ENCODE peak calls at places on chromosomes 7 and 10, in eight cellular contexts. T is Karpas-422, E is mucosa of descending colon, M is type B pancreatic cell, Y is tibial nerve, D is HTR-8/SVneo, Q is fibroblast of mammary gland, R is T-cell. B is an unnamed sample.

GRCh38 chr7:157090485-157091165 is 48.1 kb upstream of the UBE3C start:
- DNase-seq in T (no peak), E (no peak), M (peak), Y (no peak), D (no peak), Q (no peak), R (no peak), B (no peak)

GRCh38 chr10:28331821-28332220 is 29.0 kb upstream of the MPP7 start:
- DNase-seq in T (no peak), E (no peak), M (no peak), Y (no peak), D (peak), Q (peak), R (no peak), B (no peak)

GRCh38 chr7:43768201-43768893 is 9.9 kb downstream of the BLVRA start:
- DNase-seq in T (no peak), E (no peak), M (peak), Y (no peak), D (no peak), Q (no peak), R (no peak), B (no peak)

GRCh38 chr7:139949629-139950028 is 113.1 kb downstream of the PARP12 start:
- DNase-seq in T (no peak), E (no peak), M (no peak), Y (no peak), D (no peak), Q (no peak), R (no peak), B (no peak)

GRCh38 chr10:30509508-30509907 is 75.5 kb downstream of the MAP3K8 start:
- DNase-seq in T (no peak), E (no peak), M (no peak), Y (no peak), D (no peak), Q (no peak), R (no peak), B (no peak)

GRCh38 chr10:44249490-44249889 is 135.4 kb downstream of the CXCL12 start:
- DNase-seq in T (no peak), E (no peak), M (no peak), Y (no peak), D (no peak), Q (no peak), R (no peak), B (no peak)

GRCh38 chr7:13496971-13497370 is 492.5 kb downstream of the ETV1 start:
- DNase-seq in T (no peak), E (no peak), M (no peak), Y (no peak), D (no peak), Q (no peak), R (no peak), B (no peak)

GRCh38 chr10:124006526-124006925 is 86.9 kb downstream of the CHST15 start:
- DNase-seq in T (no peak), E (no peak), M (no peak), Y (no peak), D (no peak), Q (no peak), R (no peak), B (no peak)

GRCh38 chr7:101362334-101363195 is at the start of gene COL26A1:
- DNase-seq in T (no peak), E (peak), M (peak), Y (no peak), D (no peak), Q (no peak), R (no peak), B (no peak)

GRCh38 chr10:7491230-7491629 is 80.4 kb upstream of the SFMBT2 start:
- DNase-seq in T (no peak), E (no peak), M (no peak), Y (no peak), D (no peak), Q (no peak), R (no peak), B (no peak)

GRCh38 chr10:46226900-46227558 is 59.8 kb upstream of the ANTXRL start:
- DNase-seq in T (no peak), E (no peak), M (peak), Y (no peak), D (no peak), Q (no peak), R (no peak), B (no peak)

GRCh38 chr10:131128731-131129130 is 182.8 kb downstream of the TCERG1L start:
- DNase-seq in T (no peak), E (no peak), M (no peak), Y (no peak), D (no peak), Q (no peak), R (no peak), B (no peak)

GRCh38 chr7:102232686-102233286 is 53.9 kb upstream of the SH2B2 start:
- DNase-seq in T (no peak), E (no peak), M (no peak), Y (no peak), D (no peak), Q (no peak), R (no peak), B (no peak)

GRCh38 chr10:45418859-45419672 is 45.0 kb downstream of the ALOX5 start:
- DNase-seq in T (no peak), E (peak), M (no peak), Y (peak), D (no peak), Q (peak), R (peak), B (peak)

GRCh38 chr7:142110098-142110497 is 1.4 kb upstream of the MGAM2 start:
- DNase-seq in T (no peak), E (no peak), M (no peak), Y (no peak), D (no peak), Q (no peak), R (no peak), B (no peak)

GRCh38 chr10:18886102-18886501 is 162.5 kb upstream of the MALRD1 start:
- DNase-seq in T (no peak), E (no peak), M (no peak), Y (no peak), D (peak), Q (no peak), R (no peak), B (no peak)

GRCh38 chr10:21202766-21203457 is 305.8 kb upstream of the NEBL start:
- DNase-seq in T (no peak), E (no peak), M (no peak), Y (no peak), D (no peak), Q (peak), R (no peak), B (no peak)

GRCh38 chr7:151714201-151714600 is 162.7 kb downstream of the PRKAG2 start:
- DNase-seq in T (no peak), E (no peak), M (no peak), Y (no peak), D (no peak), Q (no peak), R (no peak), B (no peak)

GRCh38 chr10:89793649-89794254 is 92.4 kb downstream of the KIF20B start:
- DNase-seq in T (peak), E (peak), M (no peak), Y (peak), D (peak), Q (peak), R (no peak), B (no peak)

GRCh38 chr7:55005241-55005836 is 13.5 kb upstream of the EGFR start:
- DNase-seq in T (no peak), E (no peak), M (no peak), Y (no peak), D (no peak), Q (no peak), R (no peak), B (no peak)

GRCh38 chr10:60735244-60735643 is 43.0 kb upstream of the CDK1 start:
- DNase-seq in T (no peak), E (peak), M (no peak), Y (no peak), D (no peak), Q (no peak), R (no peak), B (no peak)